ENCODE peak calls at places on chromosomes 6 and 20, in ten cellular contexts. One of them, this sample, is unnamed.

GRCh38 chr6:148885154-148885870 is 138.5 kb downstream of the UST start:
- DNase-seq in GDM1: peak
- DNase-seq in small intestine: no peak
- DNase-seq in germinal center: no peak
- DNase-seq in SHP77 treated with DMSO at 0.1 percent for 48 hours: no peak
- DNase-seq in GM20000: no peak
- DNase-seq in CD4-positive, alpha-beta memory T cell: no peak
- DNase-seq in epithelial cell of esophagus: peak
- DNase-seq in left lobe of liver: no peak
- DNase-seq in HepG2: no peak
- DNase-seq in this sample: no peak

GRCh38 chr6:160919713-160920112 is 71.9 kb upstream of the MAP3K4 start:
- DNase-seq in HepG2: peak
- DNase-seq in epithelial cell of esophagus: peak
- DNase-seq in germinal center: no peak
- DNase-seq in small intestine: peak
- DNase-seq in SHP77 treated with DMSO at 0.1 percent for 48 hours: no peak
- DNase-seq in GDM1: no peak
- DNase-seq in CD4-positive, alpha-beta memory T cell: no peak
- DNase-seq in GM20000: no peak
- DNase-seq in left lobe of liver: peak
- DNase-seq in this sample: no peak

GRCh38 chr6:159473435-159473834 is 219.6 kb downstream of the SOD2 start:
- DNase-seq in small intestine: no peak
- DNase-seq in left lobe of liver: no peak
- DNase-seq in germinal center: no peak
- DNase-seq in SHP77 treated with DMSO at 0.1 percent for 48 hours: no peak
- DNase-seq in GDM1: no peak
- DNase-seq in GM20000: no peak
- DNase-seq in CD4-positive, alpha-beta memory T cell: no peak
- DNase-seq in epithelial cell of esophagus: no peak
- DNase-seq in HepG2: no peak
- DNase-seq in this sample: no peak

GRCh38 chr20:32917191-32917950 is 58.6 kb downstream of the EFCAB8 start:
- DNase-seq in HepG2: no peak
- DNase-seq in SHP77 treated with DMSO at 0.1 percent for 48 hours: no peak
- DNase-seq in germinal center: no peak
- DNase-seq in GDM1: no peak
- DNase-seq in GM20000: no peak
- DNase-seq in epithelial cell of esophagus: no peak
- DNase-seq in left lobe of liver: no peak
- DNase-seq in small intestine: no peak
- DNase-seq in CD4-positive, alpha-beta memory T cell: no peak
- DNase-seq in this sample: no peak

GRCh38 chr6:43933111-43933885 is 163.3 kb downstream of the VEGFA start:
- DNase-seq in GM20000: no peak
- DNase-seq in left lobe of liver: no peak
- DNase-seq in epithelial cell of esophagus: no peak
- DNase-seq in germinal center: no peak
- DNase-seq in SHP77 treated with DMSO at 0.1 percent for 48 hours: no peak
- DNase-seq in small intestine: no peak
- DNase-seq in GDM1: no peak
- DNase-seq in CD4-positive, alpha-beta memory T cell: no peak
- DNase-seq in HepG2: no peak
- DNase-seq in this sample: no peak

GRCh38 chr20:51715028-51715872 is 52.9 kb downstream of the ATP9A start:
- DNase-seq in left lobe of liver: no peak
- DNase-seq in epithelial cell of esophagus: no peak
- DNase-seq in small intestine: no peak
- DNase-seq in germinal center: no peak
- DNase-seq in HepG2: no peak
- DNase-seq in SHP77 treated with DMSO at 0.1 percent for 48 hours: no peak
- DNase-seq in GM20000: no peak
- DNase-seq in GDM1: no peak
- DNase-seq in CD4-positive, alpha-beta memory T cell: no peak
- DNase-seq in this sample: no peak

GRCh38 chr20:22717466-22717865 is 133.1 kb upstream of the FOXA2 start:
- DNase-seq in germinal center: no peak
- DNase-seq in small intestine: peak
- DNase-seq in GDM1: no peak
- DNase-seq in left lobe of liver: no peak
- DNase-seq in epithelial cell of esophagus: peak
- DNase-seq in HepG2: no peak
- DNase-seq in CD4-positive, alpha-beta memory T cell: no peak
- DNase-seq in GM20000: no peak
- DNase-seq in SHP77 treated with DMSO at 0.1 percent for 48 hours: no peak
- DNase-seq in this sample: peak

GRCh38 chr6:26217714-26218075 is 130.5 kb downstream of the HFE start:
- DNase-seq in small intestine: peak
- DNase-seq in HepG2: no peak
- DNase-seq in epithelial cell of esophagus: peak
- DNase-seq in germinal center: no peak
- DNase-seq in CD4-positive, alpha-beta memory T cell: no peak
- DNase-seq in GDM1: no peak
- DNase-seq in GM20000: no peak
- DNase-seq in left lobe of liver: no peak
- DNase-seq in SHP77 treated with DMSO at 0.1 percent for 48 hours: no peak
- DNase-seq in this sample: peak

GRCh38 chr6:39926668-39927067 is 7.6 kb downstream of the MOCS1 start:
- DNase-seq in GDM1: no peak
- DNase-seq in left lobe of liver: no peak
- DNase-seq in germinal center: no peak
- DNase-seq in SHP77 treated with DMSO at 0.1 percent for 48 hours: no peak
- DNase-seq in small intestine: no peak
- DNase-seq in GM20000: no peak
- DNase-seq in epithelial cell of esophagus: no peak
- DNase-seq in HepG2: no peak
- DNase-seq in CD4-positive, alpha-beta memory T cell: no peak
- DNase-seq in this sample: no peak

GRCh38 chr6:158024566-158025297 is 43.1 kb downstream of the SYNJ2 start:
- DNase-seq in germinal center: no peak
- DNase-seq in CD4-positive, alpha-beta memory T cell: no peak
- DNase-seq in HepG2: no peak
- DNase-seq in left lobe of liver: no peak
- DNase-seq in GM20000: no peak
- DNase-seq in epithelial cell of esophagus: no peak
- DNase-seq in small intestine: no peak
- DNase-seq in SHP77 treated with DMSO at 0.1 percent for 48 hours: no peak
- DNase-seq in GDM1: no peak
- DNase-seq in this sample: no peak

GRCh38 chr6:82551831-82552230 is 188.2 kb downstream of the TPBG start:
- DNase-seq in small intestine: no peak
- DNase-seq in germinal center: no peak
- DNase-seq in SHP77 treated with DMSO at 0.1 percent for 48 hours: no peak
- DNase-seq in epithelial cell of esophagus: peak
- DNase-seq in GM20000: no peak
- DNase-seq in GDM1: no peak
- DNase-seq in CD4-positive, alpha-beta memory T cell: no peak
- DNase-seq in left lobe of liver: no peak
- DNase-seq in HepG2: no peak
- DNase-seq in this sample: no peak

GRCh38 chr6:3847521-3847920 is 1.7 kb upstream of the FAM50B start:
- DNase-seq in CD4-positive, alpha-beta memory T cell: no peak
- DNase-seq in small intestine: peak
- DNase-seq in GM20000: no peak
- DNase-seq in SHP77 treated with DMSO at 0.1 percent for 48 hours: no peak
- DNase-seq in GDM1: no peak
- DNase-seq in germinal center: no peak
- DNase-seq in epithelial cell of esophagus: no peak
- DNase-seq in left lobe of liver: peak
- DNase-seq in HepG2: no peak
- DNase-seq in this sample: no peak

GRCh38 chr6:106281088-106281487 is 44.5 kb downstream of the ATG5 start:
- DNase-seq in HepG2: no peak
- DNase-seq in SHP77 treated with DMSO at 0.1 percent for 48 hours: no peak
- DNase-seq in small intestine: peak
- DNase-seq in GM20000: no peak
- DNase-seq in left lobe of liver: no peak
- DNase-seq in germinal center: no peak
- DNase-seq in CD4-positive, alpha-beta memory T cell: no peak
- DNase-seq in epithelial cell of esophagus: no peak
- DNase-seq in GDM1: no peak
- DNase-seq in this sample: no peak

GRCh38 chr20:9035129-9035528 is 33.8 kb upstream of the PLCB4 start:
- DNase-seq in CD4-positive, alpha-beta memory T cell: no peak
- DNase-seq in small intestine: no peak
- DNase-seq in HepG2: no peak
- DNase-seq in SHP77 treated with DMSO at 0.1 percent for 48 hours: no peak
- DNase-seq in left lobe of liver: no peak
- DNase-seq in germinal center: no peak
- DNase-seq in epithelial cell of esophagus: peak
- DNase-seq in GM20000: no peak
- DNase-seq in GDM1: no peak
- DNase-seq in this sample: no peak

GRCh38 chr6:44151348-44152108 is 7.1 kb upstream of the CAPN11 start:
- DNase-seq in small intestine: peak
- DNase-seq in CD4-positive, alpha-beta memory T cell: peak
- DNase-seq in GDM1: peak
- DNase-seq in SHP77 treated with DMSO at 0.1 percent for 48 hours: peak
- DNase-seq in GM20000: peak
- DNase-seq in left lobe of liver: peak
- DNase-seq in germinal center: peak
- DNase-seq in epithelial cell of esophagus: peak
- DNase-seq in HepG2: peak
- DNase-seq in this sample: peak

GRCh38 chr6:31272856-31273626 is 1.1 kb upstream of the HLA-C start:
- DNase-seq in germinal center: no peak
- DNase-seq in left lobe of liver: no peak
- DNase-seq in SHP77 treated with DMSO at 0.1 percent for 48 hours: no peak
- DNase-seq in HepG2: no peak
- DNase-seq in CD4-positive, alpha-beta memory T cell: peak
- DNase-seq in epithelial cell of esophagus: no peak
- DNase-seq in GM20000: no peak
- DNase-seq in GDM1: no peak
- DNase-seq in small intestine: peak
- DNase-seq in this sample: no peak

GRCh38 chr6:166097914-166098522 is 69.6 kb downstream of the TBXT start:
- DNase-seq in SHP77 treated with DMSO at 0.1 percent for 48 hours: peak
- DNase-seq in GM20000: peak
- DNase-seq in CD4-positive, alpha-beta memory T cell: peak
- DNase-seq in small intestine: peak
- DNase-seq in left lobe of liver: peak
- DNase-seq in germinal center: peak
- DNase-seq in epithelial cell of esophagus: peak
- DNase-seq in GDM1: peak
- DNase-seq in HepG2: peak
- DNase-seq in this sample: peak

GRCh38 chr6:21022343-21023107 is 488.3 kb downstream of the CDKAL1 start:
- DNase-seq in small intestine: peak
- DNase-seq in HepG2: peak
- DNase-seq in GM20000: peak
- DNase-seq in germinal center: peak
- DNase-seq in GDM1: no peak
- DNase-seq in CD4-positive, alpha-beta memory T cell: no peak
- DNase-seq in SHP77 treated with DMSO at 0.1 percent for 48 hours: peak
- DNase-seq in epithelial cell of esophagus: peak
- DNase-seq in left lobe of liver: no peak
- DNase-seq in this sample: peak

GRCh38 chr6:28606424-28607391 is 81.0 kb downstream of the GPX5 start:
- DNase-seq in germinal center: peak
- DNase-seq in CD4-positive, alpha-beta memory T cell: peak
- DNase-seq in SHP77 treated with DMSO at 0.1 percent for 48 hours: peak
- DNase-seq in left lobe of liver: no peak
- DNase-seq in epithelial cell of esophagus: peak
- DNase-seq in GM20000: peak
- DNase-seq in HepG2: peak
- DNase-seq in small intestine: no peak
- DNase-seq in GDM1: no peak
- DNase-seq in this sample: peak

GRCh38 chr20:6657111-6657510 is 110.4 kb upstream of the BMP2 start:
- DNase-seq in SHP77 treated with DMSO at 0.1 percent for 48 hours: no peak
- DNase-seq in epithelial cell of esophagus: no peak
- DNase-seq in CD4-positive, alpha-beta memory T cell: no peak
- DNase-seq in small intestine: no peak
- DNase-seq in HepG2: no peak
- DNase-seq in GM20000: no peak
- DNase-seq in left lobe of liver: peak
- DNase-seq in germinal center: no peak
- DNase-seq in GDM1: no peak
- DNase-seq in this sample: no peak

GRCh38 chr20:33310327-33310899 is 27.4 kb downstream of the BPIFB1 start:
- DNase-seq in germinal center: no peak
- DNase-seq in SHP77 treated with DMSO at 0.1 percent for 48 hours: no peak
- DNase-seq in small intestine: no peak
- DNase-seq in GM20000: no peak
- DNase-seq in CD4-positive, alpha-beta memory T cell: no peak
- DNase-seq in left lobe of liver: no peak
- DNase-seq in epithelial cell of esophagus: no peak
- DNase-seq in GDM1: no peak
- DNase-seq in HepG2: peak
- DNase-seq in this sample: no peak

GRCh38 chr20:62891111-62891510 is 29.5 kb upstream of the TCFL5 start:
- DNase-seq in GDM1: no peak
- DNase-seq in GM20000: no peak
- DNase-seq in epithelial cell of esophagus: no peak
- DNase-seq in germinal center: no peak
- DNase-seq in small intestine: no peak
- DNase-seq in SHP77 treated with DMSO at 0.1 percent for 48 hours: no peak
- DNase-seq in left lobe of liver: no peak
- DNase-seq in HepG2: no peak
- DNase-seq in CD4-positive, alpha-beta memory T cell: peak
- DNase-seq in this sample: no peak

GRCh38 chr20:11849976-11850670 is 67.6 kb upstream of the BTBD3 start:
- DNase-seq in SHP77 treated with DMSO at 0.1 percent for 48 hours: no peak
- DNase-seq in small intestine: no peak
- DNase-seq in CD4-positive, alpha-beta memory T cell: no peak
- DNase-seq in epithelial cell of esophagus: peak
- DNase-seq in GDM1: no peak
- DNase-seq in GM20000: no peak
- DNase-seq in germinal center: no peak
- DNase-seq in left lobe of liver: no peak
- DNase-seq in HepG2: no peak
- DNase-seq in this sample: no peak

GRCh38 chr6:69865126-69865525 is 1.2 kb upstream of the COL19A1 start:
- DNase-seq in germinal center: no peak
- DNase-seq in left lobe of liver: no peak
- DNase-seq in CD4-positive, alpha-beta memory T cell: no peak
- DNase-seq in epithelial cell of esophagus: peak
- DNase-seq in small intestine: no peak
- DNase-seq in GM20000: no peak
- DNase-seq in GDM1: no peak
- DNase-seq in HepG2: no peak
- DNase-seq in SHP77 treated with DMSO at 0.1 percent for 48 hours: no peak
- DNase-seq in this sample: no peak

GRCh38 chr6:90008908-90009501 is 114.7 kb downstream of the GJA10 start:
- DNase-seq in HepG2: no peak
- DNase-seq in small intestine: no peak
- DNase-seq in left lobe of liver: no peak
- DNase-seq in GDM1: no peak
- DNase-seq in epithelial cell of esophagus: peak
- DNase-seq in GM20000: no peak
- DNase-seq in SHP77 treated with DMSO at 0.1 percent for 48 hours: no peak
- DNase-seq in CD4-positive, alpha-beta memory T cell: no peak
- DNase-seq in germinal center: no peak
- DNase-seq in this sample: no peak